ENCODE peak calls at places on chromosomes 12 and 14, in ten cellular contexts. V is NCI-H1092 treated with DMSO at 0.1 percent for 48 hours; J is NCI-H2081; C is activated T-helper 1 cell treated with anti-CD3 and anti-CD28 coated beads, Interleukin-2, amount 50 U/mL, for 16 hours; S is A172; F is endothelial cell; X is Peyer's patch; H is amniotic epithelial cell; U is aorta; K is RWPE2. N is an unnamed sample.

GRCh38 chr14:73422515-73422914 is 35.8 kb downstream of the NUMB start:
- DNase-seq in V (no peak), J (no peak), C (no peak), S (no peak), F (no peak), X (no peak), H (no peak), U (no peak), K (no peak), N (no peak)

GRCh38 chr14:66709292-66709691 is 201.3 kb downstream of the GPHN start:
- DNase-seq in V (no peak), J (no peak), C (no peak), S (peak), F (no peak), X (no peak), H (peak), U (no peak), K (no peak), N (no peak)

GRCh38 chr12:29241821-29242591 is 92.9 kb downstream of the FAR2 start:
- DNase-seq in V (no peak), J (no peak), C (no peak), S (peak), F (no peak), X (peak), H (peak), U (no peak), K (no peak), N (no peak)

GRCh38 chr12:45986646-45987338 is 3.6 kb downstream of the SCAF11 start:
- DNase-seq in V (no peak), J (no peak), C (no peak), S (no peak), F (no peak), X (no peak), H (no peak), U (no peak), K (no peak), N (no peak)

GRCh38 chr14:58963873-58964597 is 224.4 kb upstream of the DAAM1 start:
- DNase-seq in V (no peak), J (no peak), C (no peak), S (no peak), F (no peak), X (no peak), H (no peak), U (no peak), K (no peak), N (no peak)

GRCh38 chr12:71721781-71722511 is 32.7 kb upstream of the RAB21 start:
- DNase-seq in V (no peak), J (no peak), C (no peak), S (no peak), F (no peak), X (no peak), H (peak), U (no peak), K (no peak), N (no peak)

GRCh38 chr14:85175556-85175955 is 354.4 kb upstream of the FLRT2 start:
- DNase-seq in V (no peak), J (no peak), C (no peak), S (no peak), F (no peak), X (no peak), H (peak), U (no peak), K (no peak), N (no peak)

GRCh38 chr12:45633733-45634132 is 95.8 kb upstream of the ARID2 start:
- DNase-seq in V (no peak), J (no peak), C (no peak), S (no peak), F (no peak), X (no peak), H (no peak), U (no peak), K (no peak), N (no peak)

GRCh38 chr12:65761301-65761700 is 63.0 kb upstream of the HMGA2 start:
- DNase-seq in V (no peak), J (no peak), C (no peak), S (no peak), F (no peak), X (no peak), H (no peak), U (no peak), K (no peak), N (no peak)

GRCh38 chr12:86959766-86960458 is 703.7 kb upstream of the MGAT4C start:
- DNase-seq in V (no peak), J (no peak), C (no peak), S (no peak), F (no peak), X (no peak), H (no peak), U (no peak), K (no peak), N (no peak)

GRCh38 chr14:51283402-51283825 is 43.4 kb downstream of the TMX1 start:
- DNase-seq in V (peak), J (peak), C (no peak), S (peak), F (peak), X (no peak), H (peak), U (no peak), K (no peak), N (peak)

GRCh38 chr12:6605425-6606330 is 1.5 kb downstream of the CHD4 start:
- DNase-seq in V (peak), J (no peak), C (peak), S (peak), F (peak), X (no peak), H (peak), U (no peak), K (no peak), N (peak)

GRCh38 chr14:47044841-47045240 is 393.3 kb upstream of the RPL10L start:
- DNase-seq in V (peak), J (peak), C (no peak), S (peak), F (peak), X (no peak), H (no peak), U (no peak), K (no peak), N (no peak)

GRCh38 chr12:122009741-122010140 is 11.9 kb upstream of the BCL7A start:
- DNase-seq in V (no peak), J (no peak), C (no peak), S (no peak), F (no peak), X (no peak), H (no peak), U (peak), K (no peak), N (no peak)

GRCh38 chr12:85713368-85713767 is 122.8 kb downstream of the RASSF9 start:
- DNase-seq in V (no peak), J (no peak), C (no peak), S (no peak), F (no peak), X (no peak), H (no peak), U (no peak), K (no peak), N (no peak)

N was measured in MM.1S.